ENCODE peak calls at places on chromosomes 4 and X, in eight cellular contexts. B is sigmoid colon, O is AG04450, J is K562, W is esophagus muscularis mucosa, F is Caco-2, M is transverse colon, H is uterus. I is an unnamed sample. For H3K27me3, the result is how much of the 10 kb centered on the place peaks cover.

GRCh38 chrX:2589186-2590020 is 88.6 kb upstream of the DHRSX start:
- DNase-seq in B (no peak), W (no peak), O (no peak), J (no peak), M (no peak), F (no peak), H (no peak), I (no peak)

GRCh38 chr4:131430302-131430701 is 1718.8 kb upstream of the PCDH10 start:
- DNase-seq in H (no peak), O (no peak), B (no peak), F (no peak), M (no peak), J (no peak), W (no peak), I (no peak)

GRCh38 chrX:23871905-23872546 is 35.7 kb downstream of the APOO start:
- DNase-seq in B (no peak), M (no peak), H (no peak), W (no peak), O (no peak), F (no peak), J (no peak), I (no peak)

GRCh38 chrX:128739539-128739938 is 687.3 kb upstream of the ACTRT1 start:
- DNase-seq in W (no peak), H (no peak), O (no peak), J (no peak), F (no peak), B (no peak), M (no peak), I (no peak)

GRCh38 chr4:181908168-181908567 is 335.0 kb upstream of the TENM3 start:
- DNase-seq in F (no peak), O (no peak), M (no peak), B (no peak), H (no peak), J (no peak), W (no peak), I (no peak)

GRCh38 chrX:69096963-69097362 is 68.3 kb downstream of the PJA1 start:
- DNase-seq in W (no peak), F (no peak), H (no peak), J (no peak), M (no peak), B (no peak), O (no peak), I (no peak)

GRCh38 chrX:83509246-83509801 is 1.2 kb downstream of the POU3F4 start:
- DNase-seq in F (no peak), H (no peak), M (no peak), W (no peak), O (no peak), J (no peak), B (no peak), I (no peak)

GRCh38 chr4:85531575-85532339 is 56.8 kb downstream of the ARHGAP24 start:
- DNase-seq in W (no peak), F (no peak), B (no peak), J (no peak), M (no peak), O (no peak), H (no peak), I (no peak)

GRCh38 chrX:68917799-68918198 is 89.0 kb downstream of the EFNB1 start:
- DNase-seq in H (no peak), F (no peak), W (no peak), B (no peak), J (no peak), O (no peak), M (no peak), I (no peak)

GRCh38 chr4:2285665-2286381 is 23.9 kb upstream of the MXD4 start:
- DNase-seq in H (peak), F (peak), J (no peak), M (peak), O (no peak), B (peak), W (no peak), I (no peak)

GRCh38 chr4:182879913-182880312 is 37.3 kb downstream of the DCTD start:
- DNase-seq in F (no peak), B (peak), M (no peak), H (no peak), J (no peak), O (no peak), W (no peak), I (no peak)

GRCh38 chrX:150464001-150464400 is 100.9 kb downstream of the MAMLD1 start:
- DNase-seq in H (no peak), O (no peak), F (no peak), B (no peak), J (no peak), M (no peak), W (no peak), I (no peak)

GRCh38 chr4:878796-879729 is 53.1 kb downstream of the GAK start:
- DNase-seq in H (no peak), B (no peak), W (no peak), F (no peak), J (no peak), M (no peak), O (no peak), I (no peak)

GRCh38 chr4:98630804-98631454 is 27.5 kb downstream of the TSPAN5 start:
- DNase-seq in W (peak), F (no peak), J (no peak), M (no peak), H (no peak), B (no peak), O (no peak), I (no peak)

GRCh38 chr4:98728433-98728832 is 70.0 kb upstream of the TSPAN5 start:
- DNase-seq in F (no peak), H (peak), O (peak), J (peak), B (no peak), M (no peak), W (peak), I (peak)

GRCh38 chrX:115560978-115561604 is at the start of gene PLS3:
- DNase-seq in B (peak), F (peak), O (peak), H (peak), J (no peak), W (no peak), M (peak), I (peak)

GRCh38 chr4:8219236-8219635 is 20.1 kb downstream of the SH3TC1 start:
- DNase-seq in J (no peak), H (no peak), M (no peak), O (no peak), B (no peak), F (no peak), W (no peak), I (no peak)

GRCh38 chr4:109009909-109010308 is 247.1 kb upstream of the ETNPPL start:
- DNase-seq in O (peak), H (no peak), F (no peak), W (no peak), B (no peak), M (no peak), J (no peak), I (no peak)

GRCh38 chr4:4865705-4866123 is 6.2 kb downstream of the MSX1 start:
- DNase-seq in J (no peak), B (no peak), W (no peak), M (no peak), O (no peak), H (no peak), F (no peak), I (peak)
- H3K27me3 ChIP-seq in J (half or more), B (half or more), W (under half), M (half or more), O (half or more), H (under half), F (under half), I (half or more)

GRCh38 chrX:431032-431431 is 44.3 kb upstream of the PPP2R3B start:
- DNase-seq in F (no peak), M (no peak), B (peak), H (no peak), J (no peak), O (no peak), W (no peak), I (no peak)

GRCh38 chrX:426881-427280 is 40.2 kb upstream of the PPP2R3B start:
- DNase-seq in F (no peak), H (no peak), J (no peak), B (no peak), O (no peak), W (no peak), M (no peak), I (no peak)

GRCh38 chrX:429266-429825 is 42.6 kb upstream of the PPP2R3B start:
- DNase-seq in H (no peak), O (no peak), B (peak), F (no peak), M (no peak), W (no peak), J (no peak), I (no peak)

GRCh38 chrX:425056-425455 is 38.3 kb upstream of the PPP2R3B start:
- DNase-seq in M (no peak), J (no peak), W (no peak), F (no peak), H (no peak), B (no peak), O (no peak), I (no peak)

DNA sequence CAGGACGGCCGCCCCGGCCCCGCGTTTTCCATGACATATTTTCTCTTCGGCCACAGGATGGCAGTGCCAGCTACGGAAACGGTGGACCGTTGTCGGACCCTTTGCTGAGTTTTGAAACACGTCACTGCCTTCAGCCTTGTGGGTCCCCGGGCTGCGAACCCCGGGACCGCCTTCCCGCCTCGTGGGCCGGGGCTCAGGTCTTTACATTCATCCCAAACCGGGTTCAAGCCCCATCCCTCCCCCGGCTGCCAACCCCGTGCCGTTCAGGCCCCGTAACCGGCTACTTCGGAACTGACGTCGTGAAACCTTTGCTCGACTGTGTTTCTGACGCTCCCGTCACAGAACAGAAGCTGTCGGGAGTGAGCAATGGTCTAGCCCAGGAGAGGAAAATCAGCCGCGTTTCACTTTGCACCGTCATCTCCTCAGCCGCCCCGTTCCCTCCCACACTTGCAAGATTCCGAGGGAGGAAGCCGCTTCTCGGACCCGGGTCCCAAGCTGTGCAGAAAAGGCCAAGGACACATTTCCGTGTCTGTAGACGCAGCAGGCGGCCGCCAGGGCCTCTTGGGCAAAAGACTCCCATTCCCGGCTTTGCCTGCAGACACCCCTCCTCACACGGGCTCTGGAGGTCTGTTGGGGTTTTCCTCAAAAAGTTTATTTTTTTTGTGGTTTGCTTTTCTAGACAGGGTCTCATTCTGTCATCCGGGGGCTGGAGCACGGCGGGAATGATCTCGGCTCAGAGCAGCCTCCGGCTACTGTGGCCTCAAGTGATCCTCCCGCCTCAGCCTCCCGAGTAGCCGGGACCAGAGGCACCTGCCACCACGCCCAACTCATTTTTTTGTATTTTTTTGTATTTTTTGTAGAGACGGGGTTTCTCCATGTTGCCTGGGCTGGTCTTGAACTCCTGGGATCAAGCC is 41.4 kb upstream of the PPP2R3B start:
- DNase-seq in M (no peak), W (no peak), B (peak), J (peak), O (no peak), H (no peak), F (no peak), I (no peak)
- TF ChIP-seq CTCF in M (no peak), W (peak), B (no peak), J (no peak), O (no peak), H (no peak), F (no peak), I (no peak)

GRCh38 chrX:78571849-78572248 is 87.3 kb downstream of the RTL3 start:
- DNase-seq in B (no peak), H (no peak), J (no peak), W (no peak), O (no peak), F (no peak), M (peak), I (no peak)

GRCh38 chrX:78573630-78574029 is 85.5 kb downstream of the RTL3 start:
- DNase-seq in H (no peak), J (no peak), O (no peak), W (no peak), M (no peak), B (no peak), F (no peak), I (no peak)

DNA sequence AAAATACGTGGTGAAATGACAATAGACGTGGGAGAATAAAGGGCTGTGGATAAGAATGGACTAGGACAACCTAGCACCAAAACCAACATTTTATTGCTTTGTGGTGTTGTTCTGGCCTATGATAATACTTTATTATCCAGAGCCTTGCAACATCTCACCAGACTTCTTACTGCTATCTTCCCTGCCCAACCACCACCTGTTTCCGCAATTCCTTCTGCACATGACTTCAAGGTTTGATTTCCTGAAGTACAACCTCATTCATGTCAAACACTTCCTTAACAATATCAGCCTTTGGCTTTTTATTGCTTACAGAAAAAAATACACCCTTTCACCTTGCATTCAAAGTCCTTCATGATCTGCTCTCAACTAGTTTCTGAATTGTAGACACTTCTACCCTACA is 84.8 kb downstream of the RTL3 start:
- DNase-seq in W (no peak), B (no peak), H (no peak), F (no peak), O (no peak), J (no peak), M (peak), I (no peak)
- H3K27me3 ChIP-seq in W (under half), B (under half), H (under half), F (under half), O (under half), J (under half), M (under half), I (under half)

GRCh38 chr4:184806711-184807110 is 19.1 kb downstream of the ACSL1 start:
- DNase-seq in B (no peak), O (no peak), H (no peak), J (no peak), F (no peak), M (no peak), W (no peak), I (no peak)

GRCh38 chr4:184804621-184805020 is 21.1 kb downstream of the ACSL1 start:
- DNase-seq in J (no peak), W (no peak), B (no peak), M (no peak), H (no peak), O (no peak), F (no peak), I (no peak)

GRCh38 chr4:184805462-184806245 is 20.1 kb downstream of the ACSL1 start:
- DNase-seq in W (no peak), F (no peak), M (peak), O (no peak), H (no peak), J (no peak), B (no peak), I (peak)

GRCh38 chr4:184807261-184807660 is 18.5 kb downstream of the ACSL1 start:
- DNase-seq in O (no peak), J (no peak), B (no peak), M (no peak), H (no peak), F (no peak), W (no peak), I (no peak)

GRCh38 chr4:184806246-184806550 is 19.6 kb downstream of the ACSL1 start:
- DNase-seq in B (no peak), W (no peak), O (no peak), H (no peak), F (no peak), J (no peak), M (no peak), I (no peak)
- TF ChIP-seq CTCF in B (no peak), W (no peak), O (no peak), H (no peak), F (no peak), J (no peak), M (no peak), I (no peak)

GRCh38 chr4:5887011-5887360 is 5.9 kb downstream of the CRMP1 start:
- DNase-seq in H (no peak), M (no peak), B (no peak), F (no peak), J (no peak), O (no peak), W (no peak), I (no peak)

GRCh38 chr4:5890063-5890727 is 2.7 kb downstream of the CRMP1 start:
- DNase-seq in B (no peak), F (no peak), M (no peak), O (no peak), H (no peak), W (no peak), J (no peak), I (peak)

GRCh38 chr4:5887361-5888221 is 5.3 kb downstream of the CRMP1 start:
- DNase-seq in B (no peak), J (peak), O (no peak), W (no peak), H (peak), M (no peak), F (no peak), I (no peak)

GRCh38 chr4:5888222-5888701 is 4.6 kb downstream of the CRMP1 start:
- DNase-seq in O (no peak), B (no peak), M (no peak), H (no peak), F (no peak), W (no peak), J (peak), I (no peak)

GRCh38 chr4:5888706-5889696 is 3.9 kb downstream of the CRMP1 start:
- DNase-seq in H (no peak), J (no peak), F (no peak), O (no peak), W (no peak), M (no peak), B (no peak), I (no peak)
- H3K27me3 ChIP-seq in H (under half), J (under half), F (under half), O (half or more), W (under half), M (half or more), B (half or more), I (half or more)

GRCh38 chr4:80266267-80266901 is at the start of gene FGF5:
- DNase-seq in O (peak), H (peak), W (no peak), B (peak), F (no peak), M (peak), J (peak), I (peak)

GRCh38 chr4:80265571-80266266 is 745 bp upstream of the FGF5 start:
- DNase-seq in J (peak), B (no peak), O (peak), W (no peak), H (no peak), M (no peak), F (no peak), I (no peak)

GRCh38 chr4:80268081-80268823 is 1.8 kb downstream of the FGF5 start:
- DNase-seq in F (no peak), J (no peak), B (no peak), O (no peak), M (no peak), W (no peak), H (no peak), I (no peak)

GRCh38 chr4:80268936-80269335 is 2.5 kb downstream of the FGF5 start:
- DNase-seq in O (no peak), W (no peak), H (no peak), M (no peak), B (no peak), J (no peak), F (no peak), I (no peak)

DNA sequence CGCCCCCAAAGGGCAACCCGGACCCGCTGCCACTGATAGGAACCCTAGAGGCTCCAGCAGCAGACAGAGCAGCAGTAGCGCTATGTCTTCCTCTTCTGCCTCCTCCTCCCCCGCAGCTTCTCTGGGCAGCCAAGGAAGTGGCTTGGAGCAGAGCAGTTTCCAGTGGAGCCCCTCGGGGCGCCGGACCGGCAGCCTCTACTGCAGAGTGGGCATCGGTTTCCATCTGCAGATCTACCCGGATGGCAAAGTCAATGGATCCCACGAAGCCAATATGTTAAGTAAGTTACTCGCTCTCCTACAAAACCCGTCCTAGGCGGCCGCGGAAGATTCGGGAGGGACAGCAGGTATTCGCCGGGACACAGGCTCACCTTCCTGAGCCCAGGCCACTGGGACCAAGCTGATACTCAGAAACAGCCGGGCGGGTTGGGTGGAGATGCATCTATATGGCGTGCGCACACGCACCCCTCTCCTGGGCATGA is 477 bp downstream of the FGF5 start:
- DNase-seq in B (no peak), H (peak), F (no peak), M (no peak), W (no peak), O (no peak), J (peak), I (no peak)
- TF ChIP-seq CTCF in B (no peak), H (no peak), F (no peak), M (no peak), W (no peak), O (no peak), J (no peak), I (no peak)

DNA sequence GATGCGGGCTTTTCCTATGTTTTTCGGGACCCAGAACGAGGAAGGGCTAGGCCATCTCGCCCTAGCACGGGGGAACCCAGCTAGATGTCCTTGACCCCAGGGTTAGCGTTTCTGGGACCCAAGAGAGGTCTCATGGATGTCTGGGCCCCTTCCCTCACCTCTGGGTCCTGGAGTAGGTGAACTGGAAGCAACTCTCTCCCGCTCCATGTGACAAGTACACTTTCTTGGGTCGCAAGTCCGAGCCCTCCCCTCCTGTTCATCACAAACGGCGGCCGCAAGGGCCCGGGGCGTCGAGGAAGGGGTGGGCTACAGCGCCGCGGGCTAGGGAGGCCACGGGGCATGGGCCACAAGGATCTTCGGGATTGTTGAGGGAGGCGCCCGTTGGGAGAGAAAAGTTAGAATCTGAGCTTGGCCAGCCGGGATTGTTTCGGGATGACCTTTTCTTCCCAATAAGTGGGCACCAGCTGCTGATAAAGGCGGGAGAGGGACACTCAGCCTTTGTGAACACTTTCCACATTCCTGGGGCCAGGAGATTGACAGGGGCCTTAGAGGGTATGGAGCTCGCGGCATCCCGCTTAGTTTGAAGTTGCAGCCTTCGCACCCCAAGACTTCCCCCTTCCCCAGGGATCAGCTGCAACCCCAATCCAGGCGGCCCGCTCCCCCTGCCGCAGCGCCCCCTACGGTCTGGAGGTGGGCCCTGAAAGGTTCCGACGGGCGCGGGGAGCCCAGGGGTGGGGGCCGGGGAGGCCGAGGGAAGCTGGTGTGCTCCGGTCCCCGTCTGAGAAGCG is 137.0 kb upstream of the ZIC3 start:
- DNase-seq in F (no peak), B (no peak), O (no peak), W (no peak), M (no peak), H (no peak), J (peak), I (no peak)
- H3K27me3 ChIP-seq in F (under half), B (under half), O (under half), W (under half), M (half or more), H (under half), J (under half), I (half or more)

GRCh38 chr4:38902695-38903094 is 35.1 kb downstream of the FAM114A1 start:
- DNase-seq in H (no peak), B (no peak), F (no peak), J (no peak), W (no peak), M (no peak), O (no peak), I (no peak)
- TF ChIP-seq CTCF in H (peak), B (peak), F (peak), J (peak), W (peak), M (peak), O (no peak), I (peak)

GRCh38 chr4:25075129-25075528 is 44.4 kb upstream of the LGI2 start:
- DNase-seq in F (no peak), O (no peak), M (no peak), B (no peak), W (no peak), J (no peak), H (no peak), I (no peak)
- H3K27me3 ChIP-seq in F (under half), O (under half), M (under half), B (under half), W (under half), J (under half), H (under half), I (under half)

I was measured in heart left ventricle.